ENCODE peak calls at places on chromosomes 2 and 18, in six cellular contexts. J is neural crest cell; B is CD4-positive, alpha-beta T cell; X is GM13977; L is OCI-LY7; M is fibroblast of lung. W is an unnamed sample.

GRCh38 chr2:9797681-9798556 is 45.4 kb upstream of the TAF1B start:
- DNase-seq in L (no peak), B (no peak), M (no peak), J (no peak), X (no peak), W (no peak)

GRCh38 chr2:136060401-136060940 is 57.5 kb downstream of the CXCR4 start:
- DNase-seq in B (no peak), L (no peak), J (no peak), X (no peak), M (peak; percentile 25), W (no peak)

GRCh38 chr2:10091182-10091932 is 11.1 kb upstream of the CYS1 start:
- DNase-seq in M (no peak), L (no peak), B (no peak), J (no peak), X (no peak), W (no peak)

GRCh38 chr2:85540131-85540587 is 1.2 kb downstream of the MAT2A start:
- DNase-seq in M (peak; percentile 21), L (no peak), J (no peak), X (no peak), B (no peak), W (no peak)

GRCh38 chr2:133484106-133484505 is 84.2 kb downstream of the NCKAP5 start:
- DNase-seq in M (peak; percentile 87), L (no peak), X (no peak), B (no peak), J (no peak), W (no peak)

GRCh38 chr2:119197529-119198266 is 25.9 kb upstream of the STEAP3 start:
- DNase-seq in X (no peak), L (no peak), B (no peak), J (no peak), M (peak; percentile 33), W (no peak)

GRCh38 chr18:12410121-12410520 is 2.4 kb downstream of the PRELID3A start:
- DNase-seq in J (no peak), X (no peak), M (peak; percentile 61), B (no peak), L (no peak), W (no peak)

GRCh38 chr2:38191516-38191915 is 115.6 kb upstream of the CYP1B1 start:
- DNase-seq in J (no peak), X (no peak), B (no peak), L (no peak), M (peak; percentile 36), W (no peak)

GRCh38 chr2:70684846-70685622 is 83.0 kb downstream of the ADD2 start:
- DNase-seq in J (no peak), L (no peak), B (no peak), M (no peak), X (no peak), W (no peak)

GRCh38 chr2:70687461-70687795 is 80.6 kb downstream of the ADD2 start:
- DNase-seq in L (no peak), X (no peak), B (no peak), M (no peak), J (no peak), W (no peak)

GRCh38 chr2:70685771-70686171 is 82.2 kb downstream of the ADD2 start:
- DNase-seq in B (no peak), X (no peak), J (no peak), M (no peak), L (no peak), W (no peak)

GRCh38 chr2:70688427-70688826 is 79.6 kb downstream of the ADD2 start:
- DNase-seq in B (no peak), M (no peak), J (no peak), X (no peak), L (no peak), W (no peak)

GRCh38 chr2:70686577-70687460 is 81.2 kb downstream of the ADD2 start:
- DNase-seq in J (peak; percentile 8), X (peak; percentile 61), B (no peak), M (peak; percentile 83), L (peak; percentile 3), W (no peak)
- TF ChIP-seq CTCF in J (peak; percentile 37), X (peak; percentile 38), B (no peak), M (no peak), L (peak; percentile 25), W (no peak)

DNA sequence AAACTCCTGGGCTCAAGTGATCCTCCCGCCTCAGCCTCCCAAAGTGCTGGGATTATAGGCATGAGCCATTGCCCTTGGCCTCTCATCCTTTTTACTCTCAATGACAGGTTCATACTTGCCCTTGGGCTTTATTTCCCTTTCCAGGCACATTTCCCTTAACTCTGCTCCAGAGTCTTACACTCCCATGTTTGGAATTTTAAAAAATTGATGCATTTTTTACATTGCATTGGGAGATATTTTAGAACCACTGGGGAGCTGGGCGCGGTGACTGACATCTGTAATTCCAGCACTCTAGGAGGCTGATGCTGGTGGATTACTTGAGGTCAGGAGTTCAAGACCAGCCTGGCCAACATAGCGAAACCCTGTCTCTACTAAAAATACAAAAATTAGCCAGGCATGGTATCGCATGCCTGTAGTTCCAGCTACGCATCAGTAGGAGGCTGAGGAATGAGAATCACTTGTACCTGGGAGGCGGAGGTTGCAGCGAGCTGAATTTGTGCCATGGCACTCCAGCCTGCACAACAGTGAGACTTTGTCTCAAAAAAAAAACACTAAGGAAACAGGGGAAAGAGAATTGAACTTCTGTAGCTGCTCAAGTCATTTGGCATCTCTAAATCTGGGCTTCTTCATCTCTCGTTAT is 18.2 kb downstream of the TGIF1 start:
- DNase-seq in M (no peak), J (no peak), X (no peak), B (no peak), L (no peak), W (no peak)
- TF ChIP-seq CTCF in M (no peak), J (peak; percentile 37), X (no peak), B (no peak), L (no peak), W (no peak)

GRCh38 chr2:215870986-215871385 is 142.4 kb downstream of the MREG start:
- DNase-seq in B (no peak), M (no peak), J (peak; percentile 6), L (peak; percentile 31), X (no peak), W (no peak)
- TF ChIP-seq CTCF in B (no peak), M (peak; percentile 50), J (peak; percentile 46), L (peak; percentile 73), X (peak; percentile 45), W (no peak)

GRCh38 chr2:219831957-219832356 is 204.5 kb downstream of the SLC4A3 start:
- DNase-seq in B (no peak), M (no peak), L (no peak), X (no peak), J (no peak), W (no peak)

GRCh38 chr2:219832904-219833303 is 205.5 kb downstream of the SLC4A3 start:
- DNase-seq in X (no peak), L (no peak), J (no peak), B (no peak), M (no peak), W (no peak)

GRCh38 chr2:219835493-219835892 is 208.1 kb downstream of the SLC4A3 start:
- DNase-seq in L (no peak), B (no peak), M (no peak), X (no peak), J (no peak), W (no peak)

GRCh38 chr2:219836647-219837177 is 209.3 kb downstream of the SLC4A3 start:
- DNase-seq in X (no peak), L (peak; percentile 14), M (no peak), B (no peak), J (no peak), W (no peak)
- TF ChIP-seq CTCF in X (peak; percentile 8), L (peak; percentile 69), M (peak; percentile 41), B (no peak), J (peak; percentile 42), W (no peak)

DNA sequence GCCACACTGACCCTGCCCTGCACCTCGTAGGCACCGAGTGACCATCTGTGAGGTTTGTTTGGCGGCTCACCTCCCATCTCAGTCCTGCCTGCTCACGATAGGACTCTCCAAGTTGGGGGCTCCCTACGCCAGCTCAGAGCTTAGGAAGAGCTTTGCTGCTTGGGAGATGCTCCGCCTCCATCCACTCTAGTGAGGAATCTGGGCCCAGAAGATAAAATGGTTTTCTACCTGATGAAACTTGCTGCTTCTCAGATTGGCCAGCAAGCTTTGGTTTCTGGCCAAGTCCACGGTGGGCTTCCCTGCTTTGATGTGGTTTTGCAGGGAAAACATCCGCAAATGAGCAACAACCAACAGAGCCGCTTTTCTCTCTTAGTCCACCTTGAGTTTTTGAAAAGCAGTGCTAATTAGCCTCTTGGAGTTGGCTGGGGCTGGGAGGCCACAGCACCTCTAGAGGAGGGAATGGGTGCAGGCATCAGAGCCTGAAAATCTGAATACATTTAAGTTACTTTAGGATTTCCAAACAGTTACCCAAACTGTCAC is 42.2 kb downstream of the THNSL2 start:
- DNase-seq in J (no peak), B (no peak), L (peak; percentile 11), X (no peak), M (no peak), W (no peak)
- TF ChIP-seq CTCF in J (peak; percentile 62), B (no peak), L (peak; percentile 70), X (peak; percentile 26), M (peak; percentile 63), W (no peak)

GRCh38 chr2:126729896-126730295 is 73.9 kb downstream of the GYPC start:
- DNase-seq in J (no peak), B (no peak), L (no peak), X (no peak), M (no peak), W (no peak)

GRCh38 chr2:126722546-126722945 is 66.6 kb downstream of the GYPC start:
- DNase-seq in J (no peak), B (no peak), M (no peak), X (no peak), L (no peak), W (no peak)

GRCh38 chr2:126722081-126722480 is 66.1 kb downstream of the GYPC start:
- DNase-seq in J (no peak), B (no peak), L (no peak), X (no peak), M (no peak), W (no peak)

GRCh38 chr2:126723281-126723815 is 67.4 kb downstream of the GYPC start:
- DNase-seq in M (no peak), X (no peak), L (no peak), B (no peak), J (no peak), W (no peak)

DNA sequence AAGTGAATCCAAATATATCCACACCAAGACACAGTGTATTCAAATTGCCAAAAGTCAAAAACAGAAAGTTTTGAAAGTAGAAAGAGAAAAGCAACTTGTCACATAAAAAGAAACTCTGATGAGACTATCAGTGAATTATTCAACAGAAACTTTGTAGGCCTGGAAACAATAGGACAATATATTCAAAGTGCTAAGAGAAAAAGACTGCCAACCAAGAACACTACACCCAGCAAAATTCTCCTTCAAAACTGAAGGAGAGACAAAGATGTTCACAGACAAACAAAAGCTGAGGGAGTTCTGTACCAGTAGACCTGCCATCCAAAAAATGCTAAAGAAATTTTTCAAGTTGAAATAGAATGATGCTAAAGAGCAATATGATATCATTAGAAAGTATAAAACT is 69.6 kb downstream of the GYPC start:
- DNase-seq in L (no peak), M (no peak), B (no peak), J (no peak), X (no peak), W (no peak)
- TF ChIP-seq CTCF in L (no peak), M (no peak), B (no peak), J (no peak), X (no peak), W (no peak)